ENCODE peak calls at places on chromosomes 4 and X, in ten cellular contexts. N is C1 segment of cervical spinal cord, Y is PC-3, U is SK-N-DZ, D is lung microvascular endothelial cell, M is heart right ventricle, B is COR-L47, F is H4, L is RCC 7860, V is A549. A is an unnamed sample.

GRCh38 chr4:153655928-153656327 is 28.2 kb upstream of the TLR2 start:
- DNase-seq in N (no peak), Y (no peak), U (no peak), D (peak), M (no peak), B (no peak), F (no peak), L (no peak), V (no peak), A (no peak)

GRCh38 chrX:38861489-38861888 is 60.2 kb downstream of the MID1IP1 start:
- DNase-seq in N (no peak), Y (no peak), U (no peak), D (no peak), M (no peak), B (no peak), F (no peak), L (no peak), V (no peak), A (no peak)

GRCh38 chrX:102899940-102900916 is 36.8 kb upstream of the RAB40AL start:
- DNase-seq in N (peak), Y (peak), U (peak), D (peak), M (peak), B (peak), F (peak), L (peak), V (peak), A (peak)

GRCh38 chrX:52410439-52411394 is 41.9 kb downstream of the XAGE2 start:
- DNase-seq in N (no peak), Y (no peak), U (no peak), D (no peak), M (no peak), B (no peak), F (no peak), L (no peak), V (no peak), A (no peak)

GRCh38 chr4:177010421-177010820 is 217.7 kb upstream of the VEGFC start:
- DNase-seq in N (no peak), Y (no peak), U (no peak), D (no peak), M (no peak), B (no peak), F (no peak), L (no peak), V (no peak), A (no peak)

GRCh38 chrX:155745792-155746191 is 133.0 kb upstream of the TMLHE start:
- DNase-seq in N (no peak), Y (peak), U (no peak), D (peak), M (peak), B (peak), F (peak), L (no peak), V (peak), A (no peak)

GRCh38 chr4:7004331-7004730 is 38.8 kb upstream of the TADA2B start:
- DNase-seq in N (no peak), Y (no peak), U (no peak), D (no peak), M (no peak), B (no peak), F (peak), L (no peak), V (no peak), A (no peak)

GRCh38 chr4:174283507-174284180 is at the start of the genes CEP44 and FBXO8:
- DNase-seq in N (peak), Y (peak), U (peak), D (peak), M (peak), B (peak), F (peak), L (peak), V (peak), A (peak)

GRCh38 chr4:5052726-5053425 is 1.6 kb downstream of the STK32B start:
- DNase-seq in N (no peak), Y (peak), U (no peak), D (no peak), M (no peak), B (no peak), F (no peak), L (no peak), V (peak), A (no peak)

GRCh38 chr4:5477613-5478012 is 230.7 kb downstream of the EVC2 start:
- DNase-seq in N (no peak), Y (no peak), U (no peak), D (no peak), M (no peak), B (no peak), F (no peak), L (no peak), V (no peak), A (no peak)

A was measured in iPS DF 6.9.